ENCODE peak calls at places on chromosomes 2 and 18, in seven cellular contexts. M is iPS-NIHi11; V is CD4-positive, alpha-beta T cell; Z is B cell; E is left ventricle myocardium inferior; P is NCI-H1105; T is fibroblast of the conjunctiva. H is an unnamed sample.

GRCh38 chr2:163554864-163555263 is 180.9 kb downstream of the FIGN start:
- DNase-seq in M (no peak), E (no peak), Z (no peak), V (no peak), T (no peak), P (no peak), H (no peak)

GRCh38 chr18:77777126-77777525 is 527.5 kb downstream of the GALR1 start:
- DNase-seq in Z (no peak), M (no peak), E (no peak), P (no peak), T (no peak), V (no peak), H (no peak)

GRCh38 chr2:207321504-207321903 is 155.8 kb upstream of the KLF7 start:
- DNase-seq in P (no peak), V (no peak), M (no peak), Z (no peak), T (no peak), E (no peak), H (no peak)

GRCh38 chr18:58900015-58900649 is 35.5 kb downstream of the ZNF532 start:
- DNase-seq in E (peak), P (no peak), T (no peak), V (no peak), M (no peak), Z (no peak), H (no peak)

GRCh38 chr2:118763797-118764196 is 83.7 kb downstream of the EN1 start:
- DNase-seq in M (peak), P (no peak), E (no peak), T (no peak), Z (no peak), V (no peak), H (no peak)

GRCh38 chr2:64018715-64019082 is 529 bp downstream of the VPS54 start:
- DNase-seq in Z (no peak), T (no peak), M (peak), V (no peak), E (peak), P (no peak), H (peak)

GRCh38 chr2:134304726-134305509 is 51.0 kb downstream of the MGAT5 start:
- DNase-seq in V (no peak), Z (no peak), E (no peak), M (no peak), T (no peak), P (no peak), H (no peak)

GRCh38 chr2:46229134-46230063 is 67.8 kb upstream of the EPAS1 start:
- DNase-seq in T (no peak), Z (no peak), M (peak), E (no peak), P (no peak), V (no peak), H (no peak)

GRCh38 chr18:66555585-66555984 is 48.3 kb downstream of the CDH19 start:
- DNase-seq in Z (no peak), E (no peak), T (no peak), V (no peak), M (no peak), P (no peak), H (no peak)

GRCh38 chr2:240585681-240586197 is 795 bp upstream of the CAPN10 start:
- DNase-seq in M (no peak), T (no peak), Z (no peak), E (no peak), P (no peak), V (no peak), H (no peak)

GRCh38 chr2:212154392-212154791 is 384.2 kb downstream of the ERBB4 start:
- DNase-seq in Z (no peak), T (no peak), P (peak), M (no peak), V (no peak), E (no peak), H (no peak)

GRCh38 chr2:126586321-126586720 is 69.6 kb upstream of the GYPC start:
- DNase-seq in Z (no peak), M (no peak), V (no peak), T (no peak), E (no peak), P (no peak), H (no peak)

GRCh38 chr2:105438104-105438929 is 39.5 kb upstream of the FHL2 start:
- DNase-seq in M (no peak), T (no peak), V (no peak), P (peak), E (peak), Z (no peak), H (no peak)

H was measured in amygdala.